ENCODE peak calls at places on chromosomes 7 and 10, in seven cellular contexts. A, J, M, L, V, K and H are unnamed samples. For H3K4me1, the result is how much of the 10 kb centered on the place peaks cover.

GRCh38 chr10:21924511-21924910 is 79.0 kb downstream of the DNAJC1 start:
- DNase-seq in A (no peak), J (no peak), M (no peak), L (no peak), V (no peak), K (no peak), H (no peak)

GRCh38 chr10:124302951-124303505 is 115.7 kb downstream of the OAT start:
- DNase-seq in A (no peak), J (no peak), M (no peak), L (no peak), V (no peak), K (peak), H (no peak)

GRCh38 chr7:142134944-142135343 is 23.4 kb downstream of the MGAM2 start:
- DNase-seq in A (no peak), J (no peak), M (no peak), L (no peak), V (no peak), K (no peak), H (no peak)

GRCh38 chr7:2546776-2547586 is 8.3 kb downstream of the BRAT1 start:
- DNase-seq in A (no peak), J (no peak), M (no peak), L (no peak), V (no peak), K (peak), H (no peak)

GRCh38 chr10:70441161-70441876 is at the start of gene NODAL:
- DNase-seq in A (no peak), J (peak), M (no peak), L (no peak), V (no peak), K (no peak), H (no peak)

GRCh38 chr10:113982745-113983144 is 60.9 kb upstream of the ADRB1 start:
- DNase-seq in A (peak), J (no peak), M (peak), L (no peak), V (peak), K (no peak), H (no peak)

GRCh38 chr10:127916826-127917225 is 9.9 kb downstream of the PTPRE start:
- DNase-seq in A (no peak), J (peak), M (no peak), L (no peak), V (no peak), K (peak), H (no peak)

GRCh38 chr10:66931340-66931948 is 5.6 kb downstream of the LRRTM3 start:
- DNase-seq in A (no peak), J (no peak), M (peak), L (no peak), V (no peak), K (no peak), H (no peak)

GRCh38 chr7:99004781-99005500 is 126.6 kb downstream of the TRRAP start:
- DNase-seq in A (no peak), J (no peak), M (no peak), L (no peak), V (no peak), K (no peak), H (no peak)

GRCh38 chr10:132539431-132539839 is 1.8 kb downstream of the INPP5A start:
- DNase-seq in A (peak), J (no peak), M (no peak), L (peak), V (no peak), K (peak), H (peak)

GRCh38 chr7:102456327-102456726 is 8.3 kb downstream of the ALKBH4 start:
- DNase-seq in A (no peak), J (no peak), M (no peak), L (no peak), V (no peak), K (no peak), H (no peak)

GRCh38 chr10:53447576-53447975 is 675.0 kb upstream of the MBL2 start:
- DNase-seq in A (no peak), J (no peak), M (no peak), L (no peak), V (no peak), K (no peak), H (no peak)

GRCh38 chr10:53458007-53458406 is 685.4 kb upstream of the MBL2 start:
- DNase-seq in A (no peak), J (no peak), M (no peak), L (no peak), V (no peak), K (no peak), H (no peak)

DNA sequence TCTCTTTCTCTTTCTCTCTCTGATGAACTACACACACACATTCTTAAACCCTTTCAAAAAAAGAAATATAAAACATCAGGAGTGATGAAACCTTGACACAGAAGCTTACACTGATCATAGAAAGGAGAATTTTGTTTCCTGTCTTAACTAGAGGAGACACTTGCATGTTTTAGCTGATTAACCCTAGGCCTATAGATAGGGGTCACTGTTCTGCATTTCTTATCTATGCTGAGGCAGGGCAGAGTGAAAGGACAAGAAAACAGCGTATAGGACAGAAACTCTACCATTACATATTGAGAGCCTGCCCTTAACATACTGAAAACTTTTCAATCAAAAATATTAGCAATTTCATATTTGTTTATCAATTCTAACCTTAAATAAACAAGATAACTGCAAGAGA is 680.6 kb upstream of the MBL2 start:
- DNase-seq in A (no peak), J (no peak), M (peak), L (no peak), V (no peak), K (no peak), H (no peak)
- H3K4me1 ChIP-seq in A (under half), J (under half), M (under half), L (under half), V (under half), K (under half), H (under half)

GRCh38 chr10:131310054-131310903 is 1.2 kb downstream of the TCERG1L start:
- DNase-seq in A (no peak), J (peak), M (peak), L (no peak), V (no peak), K (no peak), H (no peak)
- TF ChIP-seq CTCF in A (no peak), J (peak), M (peak), L (peak), V (peak), K (peak), H (peak)

DNA sequence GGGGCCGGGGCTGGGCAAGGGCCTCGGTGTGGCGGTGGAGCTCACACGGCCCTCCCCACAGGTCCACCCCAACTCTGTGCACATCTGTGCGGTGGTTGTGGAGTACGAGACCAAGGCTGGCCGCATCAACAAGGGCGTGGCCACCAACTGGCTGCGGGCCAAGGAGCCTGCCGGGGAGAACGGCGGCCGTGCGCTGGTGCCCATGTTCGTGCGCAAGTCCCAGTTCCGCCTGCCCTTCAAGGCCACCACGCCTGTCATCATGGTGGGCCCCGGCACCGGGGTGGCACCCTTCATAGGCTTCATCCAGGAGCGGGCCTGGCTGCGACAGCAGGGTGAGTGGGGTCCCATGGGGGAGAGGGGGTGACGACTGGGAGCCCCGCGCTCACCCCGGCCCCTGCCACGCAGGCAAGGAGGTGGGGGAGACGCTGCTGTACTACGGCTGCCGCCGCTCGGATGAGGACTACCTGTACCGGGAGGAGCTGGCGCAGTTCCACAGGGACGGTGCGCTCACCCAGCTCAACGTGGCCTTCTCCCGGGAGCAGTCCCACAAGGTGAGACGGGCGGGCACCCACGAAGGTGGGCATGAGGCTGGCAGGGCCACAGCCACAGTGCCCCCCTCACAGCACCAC is 8.8 kb downstream of the TMEM120A start:
- DNase-seq in A (peak), J (no peak), M (no peak), L (peak), V (no peak), K (no peak), H (no peak)
- H3K27ac ChIP-seq in A (no peak), J (no peak), M (no peak), L (peak), V (no peak), K (peak), H (peak)

GRCh38 chr10:34168429-34168828 is 646.7 kb downstream of the PARD3 start:
- DNase-seq in A (no peak), J (no peak), M (no peak), L (no peak), V (no peak), K (no peak), H (no peak)
- H3K4me1 ChIP-seq in A (under half), J (under half), M (under half), L (under half), V (under half), K (under half), H (under half)

GRCh38 chr7:101321491-101322401 is at the start of gene IFT22:
- DNase-seq in A (peak), J (peak), M (peak), L (peak), V (peak), K (peak), H (peak)
- TF ChIP-seq CTCF in A (no peak), J (peak), M (peak), L (no peak), V (no peak), K (no peak), H (peak)

DNA sequence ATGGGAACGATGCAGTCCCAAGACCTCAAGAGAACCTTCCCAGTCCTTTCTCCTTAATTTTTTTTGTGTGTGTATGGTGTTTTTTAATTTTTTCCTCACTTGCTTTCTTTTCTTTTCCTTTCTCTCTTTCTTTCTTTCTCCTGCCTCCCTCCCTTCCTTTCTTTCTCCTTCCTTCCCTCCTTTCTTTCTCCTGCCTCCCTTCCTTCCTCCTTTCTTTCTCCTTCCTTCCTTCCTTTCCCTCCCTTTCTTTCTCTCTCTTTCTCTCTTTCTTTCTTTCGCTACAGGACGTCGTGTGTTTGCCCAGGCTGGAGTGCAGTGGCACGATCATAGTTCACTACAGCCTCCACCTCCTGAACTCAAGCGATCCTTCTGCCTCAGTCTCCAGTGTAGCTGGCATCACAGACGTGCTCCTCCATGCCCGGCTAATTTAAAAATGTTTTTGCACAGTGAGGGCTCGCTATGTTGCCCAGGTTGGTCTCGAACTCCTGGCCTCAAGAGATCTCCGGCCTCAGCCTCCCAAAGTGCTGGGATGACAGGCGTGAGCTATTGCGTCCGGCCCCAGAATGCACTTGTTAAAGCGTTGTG is 709 bp upstream of the NIPSNAP2 start:
- DNase-seq in A (no peak), J (no peak), M (no peak), L (no peak), V (no peak), K (no peak), H (no peak)
- H3K27ac ChIP-seq in A (peak), J (no peak), M (peak), L (peak), V (peak), K (peak), H (peak)

GRCh38 chr7:154451480-154452457 is 399.6 kb downstream of the DPP6 start:
- DNase-seq in A (no peak), J (peak), M (no peak), L (no peak), V (no peak), K (no peak), H (no peak)

DNA sequence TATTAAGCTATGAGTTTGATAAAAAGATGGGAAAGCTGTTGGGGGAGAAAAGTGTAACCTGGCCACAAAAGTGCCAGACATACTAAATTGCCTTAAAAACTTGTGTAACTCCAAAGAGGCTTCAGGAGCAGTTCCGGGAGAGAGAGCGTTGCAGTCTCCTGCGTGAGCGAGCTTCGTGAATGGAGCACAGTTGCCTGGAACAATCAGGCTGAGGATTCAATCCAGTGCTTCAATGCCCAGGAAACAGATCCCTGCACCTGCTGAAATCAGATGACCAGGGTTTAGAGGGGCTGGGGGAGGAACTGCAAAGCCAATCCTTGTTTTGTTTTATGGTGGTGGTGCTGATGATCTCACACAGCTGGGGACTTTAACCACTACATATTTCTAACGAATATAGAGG is 398.2 kb downstream of the DPP6 start:
- DNase-seq in A (no peak), J (no peak), M (no peak), L (no peak), V (no peak), K (no peak), H (no peak)
- H3K4me1 ChIP-seq in A (under half), J (under half), M (under half), L (under half), V (under half), K (under half), H (under half)

GRCh38 chr7:67364441-67365017 is 367.9 kb downstream of the TYW1 start:
- DNase-seq in A (no peak), J (peak), M (no peak), L (peak), V (no peak), K (no peak), H (no peak)
- TF ChIP-seq CTCF in A (no peak), J (no peak), M (peak), L (no peak), V (no peak), K (no peak), H (no peak)